ENCODE peak calls at places on chromosomes 3 and 15, in four cellular contexts. Z is GM12878, H is HCT116, V is K562. I is an unnamed sample.

GRCh38 chr15:62482715-62483429 is 317.8 kb upstream of the C2CD4B start:
- DNase-seq in V (peak), Z (peak), H (peak), I (peak)

GRCh38 chr3:27596334-27596841 is 112.2 kb upstream of the SLC4A7 start:
- DNase-seq in H (no peak), V (no peak), Z (peak), I (no peak)

GRCh38 chr3:51221959-51222358 is 163.1 kb upstream of the MANF start:
- DNase-seq in Z (no peak), H (no peak), V (no peak), I (no peak)

GRCh38 chr15:83698294-83698693 is 44.4 kb downstream of the ADAMTSL3 start:
- DNase-seq in H (no peak), Z (no peak), V (no peak), I (no peak)

GRCh38 chr15:69608661-69609060 is 156.0 kb downstream of the RPLP1 start:
- DNase-seq in H (no peak), Z (no peak), V (no peak), I (no peak)

GRCh38 chr3:54358969-54359648 is 236.8 kb downstream of the CACNA2D3 start:
- DNase-seq in V (no peak), H (no peak), Z (no peak), I (no peak)

GRCh38 chr3:159586587-159587202 is 401.9 kb upstream of the IL12A start:
- DNase-seq in H (peak), V (no peak), Z (no peak), I (peak)

GRCh38 chr3:17632401-17633100 is 109.9 kb downstream of the TBC1D5 start:
- DNase-seq in Z (no peak), V (peak), H (peak), I (no peak)

GRCh38 chr3:45499529-45499928 is 95.0 kb upstream of the LIMD1 start:
- DNase-seq in V (no peak), H (peak), Z (no peak), I (no peak)

GRCh38 chr3:43090238-43090637 is 15.6 kb downstream of the POMGNT2 start:
- DNase-seq in H (no peak), Z (no peak), V (no peak), I (no peak)

GRCh38 chr15:88618686-88619085 is 2.5 kb upstream of the AEN start:
- DNase-seq in Z (no peak), V (no peak), H (no peak), I (no peak)

GRCh38 chr15:101103589-101103988 is 148.3 kb downstream of the CHSY1 start:
- DNase-seq in Z (no peak), V (no peak), H (no peak), I (no peak)

GRCh38 chr15:71083349-71083748 is 31.9 kb upstream of the THSD4 start:
- DNase-seq in Z (no peak), V (no peak), H (no peak), I (no peak)

GRCh38 chr3:60294181-60294580 is 957.1 kb downstream of the FHIT start:
- DNase-seq in V (no peak), H (no peak), Z (no peak), I (no peak)

GRCh38 chr3:55595420-55595819 is 108.3 kb upstream of the WNT5A start:
- DNase-seq in H (no peak), V (no peak), Z (no peak), I (no peak)

GRCh38 chr3:197820550-197821335 is 29.7 kb downstream of the LRCH3 start:
- DNase-seq in H (no peak), Z (no peak), V (no peak), I (no peak)

GRCh38 chr3:46887980-46888494 is 10.5 kb downstream of the PTH1R start:
- DNase-seq in V (no peak), H (no peak), Z (no peak), I (peak)

GRCh38 chr15:65404196-65404872 is 18.4 kb downstream of the IGDCC4 start:
- DNase-seq in Z (no peak), H (no peak), V (no peak), I (no peak)

GRCh38 chr15:27392163-27392562 is 421.2 kb downstream of the GABRG3 start:
- DNase-seq in V (no peak), H (no peak), Z (no peak), I (no peak)

GRCh38 chr3:99579246-99579645 is 59.1 kb upstream of the COL8A1 start:
- DNase-seq in V (no peak), H (no peak), Z (no peak), I (no peak)

GRCh38 chr3:124928333-124929202 is 6.0 kb downstream of the MUC13 start:
- DNase-seq in V (peak), H (peak), Z (no peak), I (peak)

GRCh38 chr3:130340766-130341165 is 4.7 kb upstream of the COL6A5 start:
- DNase-seq in H (no peak), Z (no peak), V (no peak), I (no peak)

GRCh38 chr3:176321099-176321498 is 876.2 kb downstream of the TBL1XR1 start:
- DNase-seq in H (no peak), Z (no peak), V (no peak), I (no peak)

GRCh38 chr3:61805510-61806080 is 244.2 kb downstream of the PTPRG start:
- DNase-seq in H (no peak), V (no peak), Z (no peak), I (no peak)

GRCh38 chr3:190718691-190719090 is 143.8 kb downstream of the GMNC start:
- DNase-seq in H (no peak), Z (no peak), V (no peak), I (no peak)

GRCh38 chr3:193085655-193086054 is 155.4 kb upstream of the PLAAT1 start:
- DNase-seq in Z (no peak), V (no peak), H (no peak), I (no peak)

GRCh38 chr15:92809880-92810361 is 90.2 kb upstream of the CHD2 start:
- DNase-seq in V (no peak), H (no peak), Z (no peak), I (no peak)

GRCh38 chr3:196406806-196407470 is 25.3 kb downstream of the UBXN7 start:
- DNase-seq in Z (no peak), H (no peak), V (no peak), I (no peak)

GRCh38 chr3:46959169-46959515 is 17.4 kb downstream of the CCDC12 start:
- DNase-seq in H (no peak), V (no peak), Z (no peak), I (no peak)

GRCh38 chr15:52021128-52021671 is 2.2 kb downstream of the MAPK6 start:
- DNase-seq in Z (no peak), H (peak), V (peak), I (no peak)

GRCh38 chr3:65284971-65285370 is 597.2 kb upstream of the ADAMTS9 start:
- DNase-seq in V (no peak), Z (no peak), H (no peak), I (no peak)

GRCh38 chr3:188194327-188194726 is 40.4 kb downstream of the LPP start:
- DNase-seq in Z (no peak), H (no peak), V (no peak), I (no peak)

GRCh38 chr3:76107935-76108570 is 322.7 kb upstream of the ZNF717 start:
- DNase-seq in V (peak), H (peak), Z (no peak), I (peak)

GRCh38 chr3:23647706-23648258 is 158.0 kb upstream of the UBE2E1 start:
- DNase-seq in Z (no peak), H (no peak), V (no peak), I (no peak)

GRCh38 chr15:93173369-93173768 is 84.4 kb upstream of the RGMA start:
- DNase-seq in H (no peak), V (no peak), Z (no peak), I (no peak)

GRCh38 chr3:114093596-114093995 is 37.1 kb downstream of the QTRT2 start:
- DNase-seq in V (no peak), H (peak), Z (no peak), I (no peak)

GRCh38 chr3:4421121-4421520 is 45.9 kb downstream of the SUMF1 start:
- DNase-seq in Z (no peak), V (no peak), H (no peak), I (no peak)

GRCh38 chr15:81073796-81074195 is 60.3 kb upstream of the CFAP161 start:
- DNase-seq in V (no peak), Z (no peak), H (no peak), I (no peak)

GRCh38 chr3:122893282-122893681 is 98.4 kb downstream of the SLC49A4 start:
- DNase-seq in Z (no peak), V (no peak), H (peak), I (no peak)

GRCh38 chr3:171347017-171347979 is 112.9 kb downstream of the TNIK start:
- DNase-seq in Z (peak), V (no peak), H (no peak), I (no peak)
- H3K9ac ChIP-seq in Z (peak), V (no peak), H (no peak), I (no peak)

GRCh38 chr15:75646944-75647364 is 758 bp upstream of the SNX33 start:
- DNase-seq in H (no peak), V (no peak), Z (no peak), I (no peak)
- TF ChIP-seq ZNF274 in H (no peak), V (no peak), Z (no peak), I (no peak)

GRCh38 chr15:77221708-77222107 is 150.8 kb upstream of the TSPAN3 start:
- DNase-seq in H (no peak), Z (no peak), V (no peak), I (no peak)

GRCh38 chr15:77225641-77226040 is 154.7 kb upstream of the TSPAN3 start:
- DNase-seq in Z (no peak), H (no peak), V (no peak), I (no peak)

GRCh38 chr15:77226652-77227051 is 155.7 kb upstream of the TSPAN3 start:
- DNase-seq in Z (no peak), V (no peak), H (no peak), I (no peak)

GRCh38 chr15:77225088-77225487 is 154.2 kb upstream of the TSPAN3 start:
- DNase-seq in Z (no peak), V (no peak), H (no peak), I (no peak)

DNA sequence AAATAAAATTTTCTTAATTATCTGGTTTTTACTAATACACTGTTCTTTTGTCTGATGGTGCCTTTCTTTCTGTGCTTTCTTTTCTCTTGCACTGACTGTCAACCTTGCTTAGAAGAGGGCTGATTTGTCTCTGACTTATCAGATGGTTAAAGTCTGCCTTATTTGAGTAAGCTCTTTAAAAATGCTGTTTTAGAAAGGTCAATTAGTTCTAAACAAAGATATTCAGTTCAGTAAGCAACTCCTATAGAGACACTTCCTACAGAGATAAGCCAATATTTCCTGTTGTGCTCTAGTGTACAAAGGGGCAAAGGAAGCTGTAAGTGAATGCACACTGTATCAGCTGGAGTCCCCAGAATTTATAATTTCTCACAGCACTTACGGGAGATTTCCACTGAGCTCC is 153.4 kb upstream of the TSPAN3 start:
- DNase-seq in V (no peak), H (no peak), Z (no peak), I (no peak)
- H3K9ac ChIP-seq in V (no peak), H (no peak), Z (no peak), I (no peak)

GRCh38 chr15:86044981-86045380 is 34.7 kb upstream of the AGBL1 start:
- DNase-seq in Z (no peak), V (no peak), H (no peak), I (no peak)
- TF ChIP-seq ZNF274 in Z (no peak), V (no peak), H (no peak), I (no peak)